ENCODE peak calls at places on chromosomes 5 and 9, in five cellular contexts. N, A, I, R and C are unnamed samples.

GRCh38 chr9:2132484-2133082 is 117.4 kb downstream of the SMARCA2 start:
- DNase-seq in R (no peak), A (peak; percentile 24), I (no peak), N (no peak), C (peak; percentile 46)

GRCh38 chr9:38090170-38090569 is 21.1 kb upstream of the SHB start:
- DNase-seq in N (no peak), R (no peak), I (no peak), A (no peak), C (peak; percentile 37)

GRCh38 chr5:93519737-93520136 is 61.3 kb downstream of the NR2F1-AS1 start:
- DNase-seq in R (no peak), A (peak; percentile 46), I (no peak), N (no peak), C (no peak)

GRCh38 chr5:114223866-114224265 is 138.0 kb upstream of the KCNN2 start:
- DNase-seq in I (no peak), N (no peak), R (no peak), A (no peak), C (peak; percentile 36)

GRCh38 chr5:40121236-40121635 is 558.5 kb upstream of the PTGER4 start:
- DNase-seq in A (no peak), N (no peak), I (no peak), R (no peak), C (no peak)

GRCh38 chr9:134290603-134291451 is 35.4 kb upstream of the RXRA start:
- DNase-seq in R (no peak), A (no peak), I (peak; percentile 2), N (peak; percentile 24), C (no peak)

GRCh38 chr9:115757461-115757860 is 396.1 kb upstream of the PAPPA start:
- DNase-seq in I (no peak), A (no peak), N (no peak), R (no peak), C (no peak)

GRCh38 chr9:111803924-111804323 is 9.2 kb upstream of the SHOC1 start:
- DNase-seq in I (no peak), A (no peak), N (no peak), R (no peak), C (no peak)

GRCh38 chr5:176596689-176597416 is 13.1 kb downstream of the GPRIN1 start:
- DNase-seq in R (no peak), N (no peak), A (no peak), I (peak; percentile 38), C (no peak)

GRCh38 chr9:1083325-1083913 is 33.3 kb downstream of the DMRT2 start:
- DNase-seq in N (no peak), R (peak; percentile 24), A (no peak), I (peak; percentile 27), C (peak; percentile 12)

GRCh38 chr5:133056891-133057290 is 5.1 kb downstream of the HSPA4 start:
- DNase-seq in I (no peak), N (no peak), R (no peak), A (no peak), C (no peak)

GRCh38 chr5:95835682-95836405 is 13.3 kb upstream of the GLRX start:
- DNase-seq in I (no peak), A (no peak), N (peak; percentile 71), R (no peak), C (no peak)

GRCh38 chr9:19231126-19232035 is 888 bp downstream of the DENND4C start:
- DNase-seq in N (peak; percentile 65), I (no peak), A (peak; percentile 26), R (no peak), C (peak; percentile 42)

GRCh38 chr9:126773004-126773607 is 31.7 kb upstream of the ZBTB43 start:
- DNase-seq in A (no peak), R (no peak), N (no peak), I (no peak), C (peak; percentile 62)

GRCh38 chr9:83012578-83013260 is 50.2 kb downstream of the RASEF start:
- DNase-seq in A (no peak), R (no peak), N (no peak), I (no peak), C (no peak)

GRCh38 chr5:24606974-24607373 is 37.8 kb downstream of the CDH10 start:
- DNase-seq in R (no peak), A (no peak), N (no peak), I (no peak), C (no peak)

GRCh38 chr9:114124666-114125580 is 25.8 kb upstream of the KIF12 start:
- DNase-seq in A (no peak), R (no peak), I (no peak), N (no peak), C (no peak)

GRCh38 chr5:149283611-149284480 is 12.2 kb downstream of the AFAP1L1 start:
- DNase-seq in N (no peak), R (no peak), I (no peak), A (no peak), C (no peak)

GRCh38 chr9:27591093-27591492 is 17.8 kb upstream of the C9orf72 start:
- DNase-seq in R (no peak), I (no peak), N (no peak), A (no peak), C (no peak)

GRCh38 chr9:96449522-96449843 is 486 bp upstream of the HABP4 start:
- DNase-seq in N (no peak), R (no peak), A (no peak), I (no peak), C (peak; percentile 33)

GRCh38 chr9:75108571-75108970 is 20.3 kb downstream of the OSTF1 start:
- DNase-seq in I (peak; percentile 41), A (peak; percentile 69), R (peak; percentile 30), N (peak; percentile 62), C (no peak)

GRCh38 chr5:135231289-135231688 is 167.7 kb downstream of the MACROH2A1 start:
- DNase-seq in A (no peak), I (no peak), R (no peak), N (peak; percentile 38), C (no peak)

GRCh38 chr5:172051643-172052362 is 45.4 kb upstream of the FBXW11 start:
- DNase-seq in A (peak; percentile 27), N (no peak), I (no peak), R (no peak), C (no peak)

GRCh38 chr9:121671612-121672155 is 20.2 kb downstream of the DAB2IP start:
- DNase-seq in N (no peak), R (peak; percentile 42), I (no peak), A (peak; percentile 58), C (no peak)

GRCh38 chr5:16411235-16411634 is 54.4 kb downstream of the ZNF622 start:
- DNase-seq in R (no peak), N (no peak), I (no peak), A (peak; percentile 44), C (no peak)

GRCh38 chr9:19232830-19233194 is 2.3 kb downstream of the DENND4C start:
- DNase-seq in N (no peak), R (no peak), A (peak; percentile 67), I (no peak), C (peak; percentile 80)

GRCh38 chr5:13831236-13831810 is 113.2 kb downstream of the DNAH5 start:
- DNase-seq in N (no peak), R (no peak), I (no peak), A (peak; percentile 47), C (no peak)

GRCh38 chr5:13830536-13830935 is 114.0 kb downstream of the DNAH5 start:
- DNase-seq in I (no peak), N (no peak), A (no peak), R (no peak), C (no peak)

GRCh38 chr5:13833440-13833839 is 111.0 kb downstream of the DNAH5 start:
- DNase-seq in N (no peak), R (no peak), I (no peak), A (no peak), C (no peak)
- H3K4me3 ChIP-seq in N (no peak overlapping the region), R (no peak overlapping the region), I (no peak overlapping the region), A (no peak overlapping the region), C (no peak overlapping the region)

DNA sequence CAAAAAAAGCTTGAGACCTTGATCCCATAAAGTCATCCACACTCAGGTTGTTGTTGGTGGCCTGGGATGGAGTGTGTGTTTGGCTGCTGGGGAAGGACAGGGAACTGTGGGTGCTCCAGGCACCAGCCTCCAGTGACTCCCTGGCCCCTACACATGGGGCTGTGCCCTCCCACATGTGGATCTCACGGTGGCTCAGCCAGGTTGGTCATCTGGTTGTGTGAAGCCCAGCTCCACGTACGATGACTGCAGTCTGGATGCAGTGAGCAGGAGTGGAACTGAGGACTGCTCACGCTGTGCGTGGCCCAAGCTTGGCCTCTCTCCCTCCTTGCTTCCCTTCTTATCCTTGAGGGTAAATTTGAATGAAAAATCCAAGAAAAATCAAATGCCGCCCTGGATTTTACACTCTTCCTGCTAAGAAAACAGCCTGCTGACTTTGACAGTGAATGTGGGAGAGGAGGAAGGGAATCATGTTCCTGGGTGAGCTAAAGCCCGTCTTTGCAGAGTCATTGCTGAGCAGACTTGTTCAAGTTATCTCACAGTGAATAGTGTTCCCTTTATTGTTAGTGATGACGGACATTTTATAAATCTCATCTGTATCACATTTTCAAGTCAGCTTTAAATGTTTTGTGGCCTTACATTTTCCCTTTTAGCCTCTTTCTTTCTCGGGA is 65.1 kb upstream of the CACNA1B start:
- DNase-seq in I (no peak), R (no peak), N (no peak), A (no peak), C (no peak)
- H3K36me3 ChIP-seq in I (peaks cover 76% of the 10 kb centered on the region), R (no peaks in the 10 kb centered on the region), N (peaks cover 5% of the 10 kb centered on the region), A (peaks cover 20% of the 10 kb centered on the region), C (peaks cover 25% of the 10 kb centered on the region)

GRCh38 chr9:10957878-10958277 is 345.1 kb upstream of the PTPRD start:
- DNase-seq in I (no peak), N (no peak), A (no peak), R (no peak), C (no peak)
- H3K9me3 ChIP-seq in I (peaks cover 3% of the 10 kb centered on the region), N (peaks cover 2% of the 10 kb centered on the region), A (no peaks in the 10 kb centered on the region), R (no peaks in the 10 kb centered on the region), C (no peaks in the 10 kb centered on the region)

GRCh38 chr5:36240779-36241635 is 718 bp downstream of the NADK2 start:
- DNase-seq in R (peak; percentile 67), N (peak; percentile 73), A (peak; percentile 70), I (peak; percentile 58), C (peak; percentile 79)

GRCh38 chr5:36238896-36239295 is 2.8 kb downstream of the NADK2 start:
- DNase-seq in A (no peak), R (no peak), I (no peak), N (no peak), C (peak; percentile 80)

GRCh38 chr5:36241636-36242533 is at the start of gene NADK2:
- DNase-seq in I (peak; percentile 95), A (peak; percentile 94), R (peak; percentile 97), N (peak; percentile 98), C (peak; percentile 95)

GRCh38 chr5:36237756-36238155 is 4.0 kb downstream of the NADK2 start:
- DNase-seq in N (no peak), A (no peak), R (no peak), I (no peak), C (no peak)

DNA sequence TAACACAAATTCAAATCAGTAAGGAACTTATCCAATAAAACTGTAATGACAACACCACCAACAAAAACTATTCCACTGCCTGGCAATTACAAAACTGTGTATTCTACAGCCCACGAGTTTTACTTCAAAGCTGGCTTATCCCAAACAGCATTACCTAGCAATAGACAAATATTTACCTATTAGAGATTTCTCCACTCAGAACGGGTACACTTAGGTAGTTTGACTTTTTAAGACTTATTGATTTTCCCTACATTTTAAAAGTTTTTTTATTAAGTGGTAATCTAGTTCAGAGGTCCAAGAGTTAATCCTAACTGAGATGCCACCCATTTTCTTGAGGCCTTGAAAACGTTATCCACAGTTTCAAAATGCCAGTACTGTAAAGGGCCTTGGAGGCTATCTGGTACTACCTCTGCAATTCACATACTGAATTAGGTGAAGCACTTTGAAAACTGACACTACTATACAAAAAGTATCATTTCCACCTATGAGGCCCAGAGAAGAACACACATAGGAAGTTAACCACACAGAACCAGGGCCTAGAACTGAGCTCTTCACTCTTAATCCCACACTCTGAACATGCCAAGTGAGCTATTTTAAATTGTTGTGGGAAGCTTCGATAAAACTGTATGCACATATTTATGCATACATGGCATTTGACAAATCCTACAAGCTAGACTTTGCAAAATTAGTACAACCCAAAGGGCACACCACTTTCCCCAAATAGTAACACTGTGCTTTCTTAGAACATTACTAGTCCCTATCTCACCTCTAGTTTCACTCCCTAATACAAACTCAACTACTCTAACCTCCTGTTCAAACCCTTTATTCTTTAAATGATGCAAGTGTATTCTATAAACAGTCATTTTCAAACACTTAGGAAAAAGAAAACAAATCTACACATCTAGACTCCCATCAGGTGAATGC is 2.1 kb downstream of the NADK2 start:
- DNase-seq in I (no peak), R (no peak), N (no peak), A (no peak), C (no peak)
- H3K4me3 ChIP-seq in I (peak overlapping the region; percentile 95), R (no peak overlapping the region), N (peak overlapping the region; percentile 58), A (peak overlapping the region; percentile 85), C (peak overlapping the region; percentile 62)